ENCODE peak calls at places on chromosome 13, in four cellular contexts. S, H, G and L are unnamed samples.

GRCh38 chr13:96835591-96835990 is 158.7 kb downstream of the OXGR1 start:
- DNase-seq in S (no peak), H (no peak), G (no peak), L (peak)

GRCh38 chr13:65638572-65639168 is 1591.5 kb downstream of the PCDH9 start:
- DNase-seq in S (no peak), H (no peak), G (no peak), L (no peak)

GRCh38 chr13:84567848-84568247 is 685.6 kb upstream of the SLITRK1 start:
- DNase-seq in S (no peak), H (no peak), G (no peak), L (no peak)

GRCh38 chr13:95553271-95553588 is 710 bp downstream of the CLDN10 start:
- DNase-seq in S (no peak), H (no peak), G (no peak), L (no peak)

GRCh38 chr13:37295573-37295972 is 190.1 kb upstream of the CSNK1A1L start:
- DNase-seq in S (no peak), H (no peak), G (no peak), L (no peak)

GRCh38 chr13:110562696-110563462 is 1.4 kb upstream of the RAB20 start:
- DNase-seq in S (no peak), H (no peak), G (no peak), L (no peak)

GRCh38 chr13:49869514-49869913 is 66.6 kb downstream of the SPRYD7 start:
- DNase-seq in S (no peak), H (no peak), G (no peak), L (no peak)

GRCh38 chr13:91123456-91124127 is 223.9 kb upstream of the MIR17HG start:
- DNase-seq in S (no peak), H (no peak), G (no peak), L (no peak)

GRCh38 chr13:85132986-85133385 is 666.2 kb downstream of the SLITRK6 start:
- DNase-seq in S (no peak), H (no peak), G (no peak), L (no peak)

GRCh38 chr13:75704194-75704941 is 68.2 kb downstream of the LMO7 start:
- DNase-seq in S (no peak), H (no peak), G (no peak), L (no peak)

GRCh38 chr13:91045351-91046034 is 302.0 kb upstream of the MIR17HG start:
- DNase-seq in S (no peak), H (peak), G (no peak), L (no peak)

GRCh38 chr13:79338343-79338742 is 67.7 kb downstream of the RBM26 start:
- DNase-seq in S (no peak), H (no peak), G (no peak), L (no peak)

GRCh38 chr13:79937311-79938243 is 403.3 kb downstream of the SPRY2 start:
- DNase-seq in S (peak), H (no peak), G (no peak), L (no peak)

GRCh38 chr13:95155093-95155492 is 146.2 kb downstream of the ABCC4 start:
- DNase-seq in S (no peak), H (no peak), G (no peak), L (no peak)

GRCh38 chr13:79194272-79194671 is 211.8 kb downstream of the RBM26 start:
- DNase-seq in S (no peak), H (no peak), G (no peak), L (no peak)

GRCh38 chr13:66845393-66845792 is 384.7 kb downstream of the PCDH9 start:
- DNase-seq in S (no peak), H (no peak), G (no peak), L (no peak)

GRCh38 chr13:32811297-32811800 is 204.9 kb upstream of the KL start:
- DNase-seq in S (no peak), H (no peak), G (no peak), L (peak)